ENCODE peak calls at places on chromosomes 12 and 14, in six cellular contexts. P is ureter, V is brain microvascular endothelial cell, R is AG08395, B is HFFc6, Q is coronary artery. N is an unnamed sample.

GRCh38 chr12:7916936-7917335 is 19.1 kb downstream of the SLC2A3 start:
- DNase-seq in V (no peak), P (no peak), Q (no peak), R (no peak), B (no peak), N (peak)

GRCh38 chr12:68835333-68835908 is 27.4 kb downstream of the MDM2 start:
- DNase-seq in R (no peak), B (no peak), V (no peak), Q (no peak), P (no peak), N (no peak)

GRCh38 chr14:95674613-95675012 is 11.6 kb upstream of the TCL1B start:
- DNase-seq in B (no peak), V (no peak), Q (no peak), P (no peak), R (no peak), N (no peak)

GRCh38 chr12:93080452-93080851 is 151.4 kb upstream of the EEA1 start:
- DNase-seq in R (no peak), P (no peak), B (no peak), Q (no peak), V (no peak), N (no peak)

GRCh38 chr12:27123642-27124041 is 41.3 kb upstream of the C12orf71 start:
- DNase-seq in R (no peak), P (no peak), Q (no peak), B (no peak), V (no peak), N (peak)

GRCh38 chr14:94334837-94335236 is 11.7 kb upstream of the SERPINA6 start:
- DNase-seq in B (no peak), V (no peak), P (no peak), Q (no peak), R (no peak), N (no peak)

GRCh38 chr14:77124345-77125274 is 17.0 kb downstream of the ZDHHC22 start:
- DNase-seq in R (peak), V (no peak), P (no peak), Q (peak), B (peak), N (peak)

GRCh38 chr14:97311411-97311810 is 514.2 kb downstream of the VRK1 start:
- DNase-seq in Q (no peak), P (no peak), V (no peak), B (no peak), R (no peak), N (no peak)

GRCh38 chr12:71900091-71900490 is 38.6 kb upstream of the TPH2 start:
- DNase-seq in R (peak), B (peak), V (no peak), Q (no peak), P (no peak), N (no peak)

GRCh38 chr12:132524405-132524804 is 34.5 kb downstream of the FBRSL1 start:
- DNase-seq in R (no peak), P (peak), Q (no peak), B (no peak), V (peak), N (peak)

GRCh38 chr12:27965411-27965810 is 7.1 kb downstream of the PTHLH start:
- DNase-seq in P (no peak), B (peak), V (no peak), R (peak), Q (no peak), N (no peak)

GRCh38 chr12:121784460-121784859 is 9.0 kb downstream of the RHOF start:
- DNase-seq in P (no peak), B (peak), R (peak), V (peak), Q (no peak), N (peak)